ENCODE peak calls at places on chromosomes 1 and 21, in seven cellular contexts. M is trophoblast cell, V is H9, Z is IMR-90, Q is neuronal stem cell, J is mesendoderm, P is H1. E is an unnamed sample.

GRCh38 chr1:30886710-30887428 is 21.7 kb downstream of the SDC3 start:
- DNase-seq in M (peak), V (no peak), Z (no peak), Q (no peak), J (no peak), P (no peak), E (no peak)

GRCh38 chr21:42582422-42583149 is 68.9 kb downstream of the SLC37A1 start:
- DNase-seq in M (no peak), V (no peak), Z (no peak), Q (no peak), J (no peak), P (no peak), E (no peak)

GRCh38 chr1:53123462-53124129 is 18.8 kb downstream of the SLC1A7 start:
- DNase-seq in M (no peak), V (no peak), Z (peak), Q (no peak), J (no peak), P (no peak), E (no peak)

GRCh38 chr1:7885513-7886298 is 32.8 kb upstream of the UTS2 start:
- DNase-seq in M (peak), V (peak), Z (no peak), Q (no peak), J (peak), P (peak), E (no peak)

GRCh38 chr1:1347663-1348419 is 1.4 kb downstream of the DVL1 start:
- DNase-seq in M (peak), V (peak), Z (peak), Q (no peak), J (peak), P (no peak), E (peak)

GRCh38 chr1:230465701-230466100 is 39.6 kb upstream of the PGBD5 start:
- DNase-seq in M (no peak), V (no peak), Z (no peak), Q (no peak), J (no peak), P (no peak), E (no peak)

GRCh38 chr1:29081201-29081600 is 42.5 kb downstream of the TMEM200B start:
- DNase-seq in M (no peak), V (no peak), Z (no peak), Q (no peak), J (no peak), P (no peak), E (no peak)

GRCh38 chr1:151157067-151157531 is 650 bp downstream of the TNFAIP8L2 start:
- DNase-seq in M (no peak), V (no peak), Z (no peak), Q (no peak), J (no peak), P (no peak), E (no peak)

GRCh38 chr1:61973100-61973837 is 221.4 kb upstream of the L1TD1 start:
- DNase-seq in M (peak), V (no peak), Z (no peak), Q (no peak), J (no peak), P (no peak), E (no peak)

GRCh38 chr1:242402956-242403355 is 121.5 kb downstream of the PLD5 start:
- DNase-seq in M (no peak), V (no peak), Z (no peak), Q (no peak), J (no peak), P (no peak), E (no peak)

GRCh38 chr1:80892452-80892995 is 908.2 kb upstream of the ADGRL2 start:
- DNase-seq in M (no peak), V (no peak), Z (peak), Q (peak), J (peak), P (no peak), E (peak)

GRCh38 chr1:2554621-2555387 is 1.4 kb upstream of the TNFRSF14 start:
- DNase-seq in M (no peak), V (no peak), Z (no peak), Q (no peak), J (peak), P (no peak), E (no peak)

GRCh38 chr1:83808536-83808935 is 190.4 kb downstream of the TTLL7 start:
- DNase-seq in M (no peak), V (no peak), Z (no peak), Q (no peak), J (no peak), P (no peak), E (no peak)

GRCh38 chr1:207848234-207848633 is 62.7 kb downstream of the CD34 start:
- DNase-seq in M (peak), V (no peak), Z (peak), Q (no peak), J (no peak), P (no peak), E (peak)

DNA sequence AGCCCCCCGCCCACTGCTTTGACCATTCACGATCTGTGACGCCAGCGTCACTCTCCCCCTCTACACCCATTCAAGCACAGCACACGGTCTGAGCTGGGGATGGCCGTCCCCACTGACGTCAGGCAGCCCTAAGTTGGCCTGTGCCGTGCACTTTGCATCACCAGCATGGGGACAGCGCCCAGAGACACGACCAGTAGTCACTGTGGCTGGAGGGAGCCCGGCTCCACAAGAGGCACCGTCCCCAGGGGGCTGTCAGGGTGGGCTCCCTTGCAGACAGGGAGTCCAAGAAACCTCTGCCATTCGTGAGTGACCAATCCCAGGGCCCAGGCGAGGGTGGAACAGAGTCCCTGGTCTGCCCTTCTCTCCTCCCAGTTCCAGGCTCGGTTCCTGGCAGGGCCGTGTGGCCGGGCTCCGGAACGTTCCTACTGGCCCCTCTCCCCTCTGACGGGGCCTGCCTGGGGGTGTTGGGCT is 2.3 kb downstream of the KRTAP10-8 start:
- DNase-seq in M (no peak), V (no peak), Z (no peak), Q (no peak), J (no peak), P (no peak), E (no peak)
- H2AK5ac ChIP-seq in M (no peak), V (no peak), Z (no peak), Q (peak), J (no peak), P (no peak), E (no peak)

GRCh38 chr1:66248257-66248656 is 285.7 kb upstream of the SGIP1 start:
- DNase-seq in M (no peak), V (no peak), Z (no peak), Q (no peak), J (no peak), P (no peak), E (no peak)
- H2BK120ac ChIP-seq in M (no peak), V (no peak), Z (no peak), Q (no peak), J (no peak), P (no peak), E (no peak)

DNA sequence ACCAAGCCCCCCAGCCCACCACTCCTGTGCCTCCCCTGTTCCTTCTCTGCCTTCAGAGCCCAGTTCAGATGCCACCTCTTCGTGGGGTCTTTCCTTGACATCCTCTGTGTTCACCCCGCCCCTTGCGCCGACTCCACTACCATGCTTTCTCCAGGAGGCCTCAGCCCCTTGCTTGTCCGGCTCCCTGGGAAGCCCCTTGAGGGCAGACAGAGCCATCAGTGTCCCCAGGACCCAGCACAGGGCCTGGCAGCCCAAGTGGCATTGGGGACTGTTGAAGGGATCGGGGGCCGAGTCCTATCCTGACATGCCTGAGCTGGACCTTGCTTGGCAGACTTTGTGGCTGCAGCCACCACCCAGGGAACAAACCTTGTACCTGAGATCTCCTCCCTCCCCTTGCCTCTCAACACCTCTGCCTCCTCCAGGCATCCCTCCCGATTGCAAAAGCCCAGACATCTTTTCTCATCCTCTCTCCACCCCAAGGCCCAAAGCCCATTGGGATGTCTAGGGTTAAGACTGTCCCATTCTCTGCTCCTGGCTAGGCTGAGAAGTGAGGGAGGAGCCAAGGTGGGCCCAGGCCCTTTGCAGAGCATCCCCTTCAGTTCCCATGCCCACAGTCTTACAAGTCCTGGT is 3.4 kb downstream of the CLDN19 start:
- DNase-seq in M (no peak), V (no peak), Z (no peak), Q (no peak), J (no peak), P (no peak), E (no peak)
- H2AK5ac ChIP-seq in M (peak), V (no peak), Z (no peak), Q (peak), J (no peak), P (no peak), E (no peak)

GRCh38 chr21:35828161-35828560 is 232.2 kb downstream of the SETD4 start:
- DNase-seq in M (no peak), V (no peak), Z (no peak), Q (no peak), J (no peak), P (no peak), E (no peak)
- H2BK120ac ChIP-seq in M (no peak), V (no peak), Z (no peak), Q (no peak), J (no peak), P (no peak), E (no peak)

GRCh38 chr1:153353226-153353947 is 4.3 kb upstream of the S100A9 start:
- DNase-seq in M (no peak), V (peak), Z (no peak), Q (no peak), J (peak), P (no peak), E (peak)

GRCh38 chr1:153354515-153355193 is 3.0 kb upstream of the S100A9 start:
- DNase-seq in M (no peak), V (no peak), Z (no peak), Q (no peak), J (no peak), P (no peak), E (no peak)

GRCh38 chr1:153357076-153357852 is 390 bp upstream of the S100A9 start:
- DNase-seq in M (peak), V (no peak), Z (no peak), Q (no peak), J (no peak), P (no peak), E (no peak)

GRCh38 chr1:153356392-153357075 is 1.1 kb upstream of the S100A9 start:
- DNase-seq in M (no peak), V (no peak), Z (no peak), Q (no peak), J (no peak), P (no peak), E (no peak)

GRCh38 chr1:153355445-153356071 is 2.1 kb upstream of the S100A9 start:
- DNase-seq in M (peak), V (peak), Z (peak), Q (no peak), J (peak), P (peak), E (peak)
- H2AK5ac ChIP-seq in M (no peak), V (no peak), Z (no peak), Q (no peak), J (no peak), P (no peak), E (no peak)

E was measured in mesenchymal stem cell.